ENCODE peak calls at places on chromosomes 16 and 17, in six cellular contexts. B is AG10803, V is skeletal muscle cell, N is neural crest cell, W is NCI-H510A treated with DMSO at 0.1 percent for 48 hours, O is B cell. C is an unnamed sample.

GRCh38 chr17:74545456-74546230 is at the start of gene CD300C:
- DNase-seq in B (peak; percentile 2), V (no peak), N (no peak), W (no peak), O (no peak), C (no peak)

GRCh38 chr17:80129006-80129565 is 17.8 kb downstream of the EIF4A3 start:
- DNase-seq in B (peak; percentile 17), V (no peak), N (no peak), W (no peak), O (no peak), C (no peak)

GRCh38 chr17:39687101-39687545 is 734 bp downstream of the PGAP3 start:
- DNase-seq in B (no peak), V (no peak), N (no peak), W (no peak), O (no peak), C (no peak)

GRCh38 chr17:5587431-5588032 is 3.2 kb upstream of the NLRP1 start:
- DNase-seq in B (peak; percentile 72), V (peak; percentile 20), N (peak; percentile 46), W (peak; percentile 79), O (peak; percentile 74), C (peak; percentile 66)

GRCh38 chr16:54286330-54287017 is at the start of gene IRX3:
- DNase-seq in B (peak; percentile 94), V (peak; percentile 75), N (peak; percentile 70), W (peak; percentile 87), O (no peak), C (peak; percentile 43)

GRCh38 chr17:19744922-19745757 is 3.0 kb downstream of the ALDH3A1 start:
- DNase-seq in B (peak; percentile 49), V (no peak), N (peak; percentile 99), W (peak; percentile 86), O (peak; percentile 78), C (peak; percentile 70)

GRCh38 chr17:72338847-72339790 is 218.3 kb downstream of the SOX9 start:
- DNase-seq in B (peak; percentile 91), V (peak; percentile 70), N (no peak), W (no peak), O (no peak), C (no peak)

GRCh38 chr17:57707892-57708291 is 37.2 kb downstream of the CCDC182 start:
- DNase-seq in B (no peak), V (no peak), N (no peak), W (peak; percentile 75), O (no peak), C (peak; percentile 81)

GRCh38 chr16:86975445-86975844 is 341.7 kb downstream of the C16orf95 start:
- DNase-seq in B (peak; percentile 49), V (peak; percentile 86), N (no peak), W (no peak), O (no peak), C (no peak)

GRCh38 chr16:10122546-10122945 is 59.7 kb downstream of the GRIN2A start:
- DNase-seq in B (no peak), V (no peak), N (peak; percentile 6), W (no peak), O (no peak), C (no peak)

GRCh38 chr17:39156491-39156890 is 5.1 kb upstream of the PLXDC1 start:
- DNase-seq in B (no peak), V (no peak), N (no peak), W (no peak), O (no peak), C (no peak)

GRCh38 chr16:14489460-14489859 is 140.6 kb downstream of the PARN start:
- DNase-seq in B (peak; percentile 79), V (no peak), N (no peak), W (no peak), O (no peak), C (no peak)

GRCh38 chr17:53950858-53951250 is 128.1 kb downstream of the KIF2B start:
- DNase-seq in B (no peak), V (no peak), N (no peak), W (no peak), O (no peak), C (no peak)

GRCh38 chr17:18262641-18263040 is 2.2 kb downstream of the MIEF2 start:
- DNase-seq in B (no peak), V (no peak), N (no peak), W (no peak), O (no peak), C (no peak)

GRCh38 chr17:57677301-57677700 is 67.8 kb downstream of the CCDC182 start:
- DNase-seq in B (no peak), V (no peak), N (no peak), W (no peak), O (no peak), C (no peak)

GRCh38 chr17:81512984-81513668 is 527 bp upstream of the ACTG1 start:
- DNase-seq in B (peak; percentile 55), V (no peak), N (peak; percentile 55), W (peak; percentile 60), O (peak; percentile 82), C (peak; percentile 54)

GRCh38 chr16:89330177-89330856 is 112.8 kb downstream of the ZNF778 start:
- DNase-seq in B (no peak), V (no peak), N (no peak), W (peak; percentile 10), O (no peak), C (no peak)

GRCh38 chr17:2056221-2057129 is 1.6 kb downstream of the HIC1 start:
- DNase-seq in B (peak; percentile 43), V (no peak), N (no peak), W (no peak), O (no peak), C (no peak)

GRCh38 chr16:25501530-25502255 is 190.1 kb upstream of the HS3ST4 start:
- DNase-seq in B (no peak), V (no peak), N (no peak), W (no peak), O (no peak), C (no peak)

GRCh38 chr17:63498621-63499195 is 21.8 kb downstream of the ACE start:
- DNase-seq in B (peak; percentile 91), V (no peak), N (no peak), W (no peak), O (no peak), C (no peak)

C was measured in NCI-H1694.